ENCODE peak calls at places on chromosomes 4 and X, in eight cellular contexts. A, R, Q, Y, X, G, S and T are unnamed samples.

GRCh38 chr4:23614284-23614892 is 275.5 kb downstream of the PPARGC1A start:
- DNase-seq in Y (no peak), G (no peak), X (peak), Q (no peak), S (no peak), A (no peak), R (no peak), T (no peak)

GRCh38 chrX:23887448-23887847 is 20.3 kb downstream of the APOO start:
- DNase-seq in Y (peak), Q (no peak), R (no peak), S (no peak), X (no peak), G (no peak), A (no peak), T (no peak)

GRCh38 chr4:173013232-173013932 is 155.2 kb upstream of the GALNT7 start:
- DNase-seq in Q (peak), Y (peak), S (peak), R (peak), X (peak), G (peak), A (no peak), T (peak)

GRCh38 chr4:8188743-8189550 is 10.1 kb upstream of the SH3TC1 start:
- DNase-seq in Q (no peak), G (no peak), R (peak), Y (no peak), A (peak), X (no peak), S (no peak), T (peak)

GRCh38 chr4:127667772-127668171 is 35.0 kb downstream of the INTU start:
- DNase-seq in S (no peak), Y (no peak), X (no peak), R (no peak), G (no peak), A (no peak), Q (no peak), T (no peak)

GRCh38 chr4:184514121-184514988 is 40.0 kb upstream of the IRF2 start:
- DNase-seq in X (peak), G (peak), Y (peak), A (peak), S (no peak), R (no peak), Q (no peak), T (peak)

GRCh38 chrX:48579259-48579658 is 5.0 kb downstream of the RBM3 start:
- DNase-seq in G (no peak), Y (no peak), Q (no peak), R (no peak), S (no peak), A (no peak), X (no peak), T (no peak)

GRCh38 chrX:40644821-40645358 is 2.5 kb downstream of the CXorf38 start:
- DNase-seq in A (no peak), Q (no peak), X (peak), R (no peak), S (no peak), Y (peak), G (peak), T (peak)

GRCh38 chrX:53186363-53186762 is 38.6 kb downstream of the KDM5C start:
- DNase-seq in G (no peak), Y (no peak), S (no peak), Q (no peak), A (peak), X (peak), R (no peak), T (peak)

GRCh38 chr4:4969298-4969697 is 50.0 kb downstream of the CYTL1 start:
- DNase-seq in Q (no peak), R (no peak), S (no peak), Y (no peak), X (peak), A (no peak), G (peak), T (peak)

GRCh38 chrX:150935466-150935865 is 37.0 kb upstream of the CD99L2 start:
- DNase-seq in G (no peak), S (no peak), X (peak), Y (no peak), R (no peak), Q (no peak), A (no peak), T (no peak)

GRCh38 chr4:26124753-26125236 is 196.0 kb upstream of the RBPJ start:
- DNase-seq in X (peak), A (no peak), S (no peak), R (no peak), Y (no peak), G (no peak), Q (no peak), T (peak)

GRCh38 chr4:180057198-180057821 is 2185.9 kb upstream of the TENM3 start:
- DNase-seq in S (peak), Y (no peak), Q (no peak), R (no peak), A (no peak), G (no peak), X (no peak), T (no peak)

GRCh38 chrX:10557166-10557565 is 63.2 kb downstream of the MID1 start:
- DNase-seq in Q (no peak), X (no peak), A (no peak), G (no peak), Y (no peak), S (no peak), R (no peak), T (no peak)

GRCh38 chr4:105661028-105661427 is 47.5 kb downstream of the INTS12 start:
- DNase-seq in G (no peak), S (no peak), R (no peak), Q (no peak), Y (no peak), A (no peak), X (no peak), T (no peak)

GRCh38 chrX:78886550-78886949 is 58.6 kb upstream of the P2RY10 start:
- DNase-seq in Q (no peak), A (no peak), X (peak), G (no peak), S (no peak), Y (no peak), R (no peak), T (no peak)

GRCh38 chr4:72505314-72505744 is 63.7 kb downstream of the ADAMTS3 start:
- DNase-seq in R (peak), Q (peak), A (no peak), X (peak), Y (no peak), S (peak), G (peak), T (peak)

GRCh38 chr4:172202480-172203076 is 389.4 kb downstream of the GALNTL6 start:
- DNase-seq in S (no peak), X (peak), R (no peak), G (no peak), Q (no peak), A (no peak), Y (no peak), T (peak)

GRCh38 chr4:47926667-47927258 is 12.4 kb upstream of the NFXL1 start:
- DNase-seq in Q (peak), Y (peak), X (peak), G (peak), R (peak), A (peak), S (peak), T (peak)

GRCh38 chr4:78638324-78639172 is 87.0 kb downstream of the ANXA3 start:
- DNase-seq in G (no peak), Y (no peak), A (peak), Q (no peak), S (no peak), X (no peak), R (no peak), T (no peak)

GRCh38 chr4:165359501-165359900 is 19.3 kb upstream of the CPE start:
- DNase-seq in G (no peak), S (no peak), X (peak), Y (no peak), R (no peak), A (no peak), Q (no peak), T (peak)

GRCh38 chr4:112138538-112138937 is 6.7 kb upstream of the FAM241A start:
- DNase-seq in X (no peak), G (no peak), A (no peak), R (no peak), S (no peak), Y (no peak), Q (no peak), T (no peak)

GRCh38 chrX:155745792-155746191 is 133.0 kb upstream of the TMLHE start:
- DNase-seq in Y (peak), R (no peak), G (peak), S (no peak), A (no peak), X (peak), Q (no peak), T (no peak)

GRCh38 chr4:163681208-163681821 is 186.8 kb downstream of the TMA16 start:
- DNase-seq in R (no peak), Q (peak), Y (no peak), G (no peak), A (no peak), X (peak), S (peak), T (no peak)

GRCh38 chr4:1604706-1605205 is 79.4 kb downstream of the FAM53A start:
- DNase-seq in X (no peak), A (no peak), G (no peak), Q (no peak), Y (peak), R (peak), S (no peak), T (peak)

GRCh38 chr4:109432203-109432602 is 1.4 kb upstream of the SEC24B start:
- DNase-seq in X (no peak), Y (no peak), A (no peak), Q (no peak), G (no peak), S (no peak), R (no peak), T (no peak)

GRCh38 chr4:89486042-89486441 is 178.4 kb upstream of the GPRIN3 start:
- DNase-seq in Y (no peak), A (no peak), Q (no peak), G (no peak), R (no peak), S (no peak), X (peak), T (no peak)

GRCh38 chr4:145186719-145187118 is 6.3 kb upstream of the OTUD4 start:
- DNase-seq in Y (no peak), S (no peak), G (no peak), A (no peak), X (no peak), R (no peak), Q (no peak), T (no peak)

GRCh38 chr4:146637853-146638800 is 566 bp upstream of the POU4F2 start:
- DNase-seq in R (peak), Y (no peak), Q (peak), A (no peak), S (peak), X (no peak), G (no peak), T (no peak)

GRCh38 chr4:76681996-76682395 is 215.9 kb downstream of the SOWAHB start:
- DNase-seq in Y (no peak), A (no peak), Q (no peak), G (no peak), X (no peak), R (no peak), S (no peak), T (no peak)

GRCh38 chr4:72468904-72469502 is 100.0 kb downstream of the ADAMTS3 start:
- DNase-seq in X (peak), A (no peak), G (no peak), R (no peak), Y (no peak), Q (no peak), S (no peak), T (peak)

GRCh38 chr4:173505924-173506779 is 23.9 kb downstream of the HAND2 start:
- DNase-seq in Q (peak), X (peak), Y (peak), A (no peak), S (peak), G (peak), R (peak), T (peak)

GRCh38 chr4:1910643-1911042 is 39.5 kb downstream of the NSD2 start:
- DNase-seq in Q (peak), A (no peak), X (peak), G (no peak), S (peak), R (peak), Y (peak), T (peak)

GRCh38 chr4:37317104-37317643 is 72.6 kb downstream of the NWD2 start:
- DNase-seq in R (no peak), S (no peak), X (no peak), A (no peak), Q (no peak), G (no peak), Y (no peak), T (no peak)

GRCh38 chr4:130808492-130808891 is 1712.5 kb downstream of the C4orf33 start:
- DNase-seq in Y (no peak), A (peak), R (no peak), X (peak), Q (no peak), G (no peak), S (peak), T (peak)

GRCh38 chrX:119880076-119880475 is 8.4 kb downstream of the NDUFA1 start:
- DNase-seq in Y (no peak), S (no peak), X (no peak), A (no peak), Q (no peak), G (no peak), R (no peak), T (no peak)

GRCh38 chrX:119885554-119886428 is 9.9 kb upstream of the AKAP14 start:
- DNase-seq in X (peak), S (no peak), G (no peak), A (no peak), Q (no peak), R (no peak), Y (no peak), T (no peak)

GRCh38 chrX:119878740-119879139 is 7.1 kb downstream of the NDUFA1 start:
- DNase-seq in R (no peak), A (no peak), Y (no peak), Q (no peak), S (no peak), X (no peak), G (no peak), T (no peak)

DNA sequence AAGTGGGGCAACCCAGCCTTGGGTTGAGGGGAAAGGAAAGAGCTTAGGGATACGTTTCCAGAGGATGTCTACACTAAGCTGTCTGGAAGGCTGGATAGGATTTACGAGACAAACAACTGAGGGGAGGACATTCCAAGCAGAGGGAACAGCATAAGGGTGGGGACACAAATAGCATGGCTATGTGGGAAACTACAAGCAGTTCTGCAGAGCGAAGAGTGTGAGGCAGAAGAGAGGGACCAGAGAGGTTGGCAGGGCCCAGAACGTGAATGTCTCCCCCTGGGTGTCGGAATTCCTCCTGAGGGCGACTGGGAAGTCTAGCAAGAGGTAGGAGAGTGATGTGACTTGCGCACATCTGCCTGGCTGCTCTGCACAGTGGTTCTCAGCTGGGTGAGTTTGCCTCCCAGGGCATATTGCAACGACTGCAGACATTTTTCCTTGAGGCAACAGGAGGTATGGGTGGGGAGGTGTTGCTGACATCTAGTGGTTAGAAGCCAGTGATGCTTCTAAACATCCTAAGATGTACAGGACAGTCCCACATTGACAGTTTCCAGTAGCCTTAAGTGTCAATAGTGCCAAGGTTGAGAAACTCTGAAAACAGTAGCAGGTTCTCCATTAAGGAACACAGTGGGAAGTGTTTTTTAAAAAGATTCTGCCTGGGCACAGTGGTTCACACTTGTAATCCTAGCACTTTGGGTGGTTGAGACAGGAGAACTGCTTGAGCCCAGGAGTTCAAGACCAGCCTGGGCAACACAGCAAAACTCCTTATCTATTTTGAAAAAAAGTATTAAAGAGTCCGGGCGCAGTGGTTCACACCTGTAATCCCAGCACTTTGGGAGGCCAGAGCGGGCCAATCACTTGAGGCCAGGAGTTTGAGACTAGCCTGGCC is 9.2 kb downstream of the NDUFA1 start:
- DNase-seq in G (no peak), Q (peak), A (no peak), R (peak), X (peak), S (peak), Y (peak), T (peak)
- TF ChIP-seq CTCF in G (peak), Q (peak), A (peak), R (peak), X (peak), S (peak), Y (peak), T (peak)

GRCh38 chr4:113901994-113902787 is 77.3 kb downstream of the ARSJ start:
- DNase-seq in G (no peak), X (no peak), R (no peak), Y (peak), Q (no peak), A (no peak), S (no peak), T (no peak)
- TF ChIP-seq CTCF in G (no peak), X (no peak), R (no peak), Y (peak), Q (no peak), A (peak), S (no peak), T (no peak)

DNA sequence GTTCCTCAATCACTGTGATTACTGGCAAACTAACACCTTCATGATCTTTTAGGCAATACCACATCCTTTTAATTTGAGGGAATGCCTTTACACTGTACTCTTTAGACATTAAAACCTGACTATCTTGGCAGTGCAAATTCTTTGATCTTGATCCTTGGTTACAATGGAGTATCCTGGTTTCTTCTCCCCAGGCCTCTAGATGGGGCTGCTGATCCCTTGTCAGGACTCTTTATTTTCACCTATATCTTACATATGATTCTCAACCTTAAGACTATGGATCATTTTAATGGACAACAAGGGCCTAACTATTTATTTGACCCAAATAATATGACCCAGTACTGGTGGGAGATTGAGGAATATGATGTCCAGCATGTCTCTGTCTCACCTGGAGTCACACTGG is 1005.5 kb upstream of the INTU start:
- DNase-seq in A (no peak), X (peak), S (peak), G (no peak), Q (no peak), R (peak), Y (no peak), T (peak)
- TF ChIP-seq CTCF in A (peak), X (peak), S (no peak), G (no peak), Q (peak), R (peak), Y (no peak), T (no peak)

GRCh38 chr4:182248295-182248694 is 5.1 kb downstream of the TENM3 start:
- DNase-seq in Y (no peak), R (no peak), G (no peak), X (no peak), A (no peak), Q (no peak), S (no peak), T (no peak)

GRCh38 chr4:182245041-182245440 is 1.8 kb downstream of the TENM3 start:
- DNase-seq in G (no peak), X (no peak), Q (no peak), S (no peak), R (no peak), A (no peak), Y (no peak), T (no peak)

GRCh38 chr4:182245541-182246245 is 2.5 kb downstream of the TENM3 start:
- DNase-seq in R (no peak), S (no peak), G (no peak), Y (no peak), X (peak), A (peak), Q (no peak), T (no peak)

GRCh38 chr4:182242793-182243192 is 409 bp upstream of the TENM3 start:
- DNase-seq in A (peak), Y (no peak), G (no peak), Q (no peak), R (no peak), S (no peak), X (no peak), T (no peak)

DNA sequence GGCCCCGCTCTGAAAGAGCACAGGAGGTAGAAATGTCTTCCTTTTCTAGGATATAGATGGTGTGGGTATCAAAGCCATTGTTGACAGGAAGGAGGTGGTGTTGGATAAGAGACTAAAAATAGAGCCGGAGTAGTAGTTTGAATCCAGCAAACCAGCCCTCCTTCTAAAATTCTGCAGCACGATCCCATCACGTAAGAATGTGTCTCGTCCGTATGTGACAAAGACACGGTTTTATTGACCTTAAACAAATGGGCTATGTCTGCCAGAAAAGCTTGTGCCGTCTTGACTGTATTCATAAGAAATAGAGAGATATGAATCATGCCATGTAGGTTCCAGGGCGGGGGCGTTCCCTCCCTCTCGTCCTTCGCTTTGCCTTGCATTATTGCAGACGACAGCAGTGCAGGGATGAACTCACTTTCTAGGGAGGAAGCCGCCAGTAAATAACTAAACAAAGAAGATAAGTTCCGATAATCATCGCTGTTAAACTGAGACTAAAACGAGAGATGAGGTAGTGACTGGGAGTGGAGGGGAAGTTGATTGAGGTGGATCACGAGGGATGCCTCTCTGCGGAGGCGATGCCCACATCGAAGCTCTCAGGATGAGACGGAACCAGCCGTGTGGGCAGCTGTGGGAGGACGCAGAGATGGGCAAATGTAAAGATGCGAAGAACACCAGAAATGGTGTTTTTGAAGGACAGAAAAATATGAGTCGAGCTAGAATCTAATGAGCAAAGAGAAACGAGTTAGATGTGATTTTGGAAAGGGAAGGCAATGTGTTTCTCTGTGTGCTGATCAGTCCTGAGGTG is 3.4 kb downstream of the TENM3 start:
- DNase-seq in Q (no peak), G (no peak), R (no peak), Y (no peak), A (peak), S (no peak), X (peak), T (peak)
- TF ChIP-seq CTCF in Q (no peak), G (no peak), R (no peak), Y (no peak), A (peak), S (no peak), X (no peak), T (no peak)

DNA sequence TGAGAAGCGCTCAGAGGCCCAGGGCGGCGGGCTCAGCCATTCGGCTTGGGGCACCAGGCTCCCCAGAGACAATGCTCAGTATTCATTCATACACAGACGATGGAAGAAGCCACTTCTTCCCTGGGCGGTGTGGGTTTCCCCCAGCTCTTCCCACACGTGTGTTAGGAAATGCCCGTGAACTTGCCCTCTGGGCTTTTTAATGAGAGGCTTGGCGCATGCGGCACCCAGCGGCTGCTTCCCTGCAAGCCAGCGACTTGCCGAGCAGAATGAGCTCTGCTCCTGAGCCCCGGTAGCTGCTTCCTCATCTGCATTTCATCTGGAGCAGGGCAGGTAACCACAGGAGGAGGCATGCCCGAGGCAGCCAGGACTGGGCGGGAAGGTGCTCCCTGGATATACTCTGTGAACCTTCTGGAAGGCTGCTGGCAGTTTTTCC is 178.6 kb downstream of the DCLK2 start:
- DNase-seq in S (no peak), X (no peak), R (no peak), G (no peak), Q (no peak), A (peak), Y (peak), T (peak)
- TF ChIP-seq CTCF in S (no peak), X (no peak), R (no peak), G (no peak), Q (no peak), A (peak), Y (no peak), T (peak)

GRCh38 chr4:24988776-24989175 is 42.0 kb downstream of the LGI2 start:
- DNase-seq in S (peak), X (peak), A (no peak), Q (no peak), G (no peak), Y (no peak), R (no peak), T (peak)
- TF ChIP-seq CTCF in S (no peak), X (peak), A (peak), Q (no peak), G (no peak), Y (no peak), R (no peak), T (no peak)